ENCODE peak calls at places on chromosomes 16 and 17, in eight cellular contexts. J is spleen, U is ovary, D is Peyer's patch, L is transverse colon, W is IMR-90, B is HCT116, I is sigmoid colon. Y is an unnamed sample.

GRCh38 chr17:58991718-58992331 is 114.9 kb downstream of the TRIM37 start:
- DNase-seq in J (no peak), U (no peak), D (peak; percentile 84), L (peak; percentile 22), W (peak; percentile 63), B (no peak), I (no peak), Y (peak; percentile 62)

GRCh38 chr17:9244066-9245052 is 223.0 kb downstream of the NTN1 start:
- DNase-seq in J (no peak), U (peak; percentile 70), D (peak; percentile 65), L (peak; percentile 59), W (peak; percentile 88), B (no peak), I (peak; percentile 91), Y (no peak)

GRCh38 chr17:6608321-6608720 is 32.2 kb downstream of the KIAA0753 start:
- DNase-seq in J (no peak), U (no peak), D (no peak), L (no peak), W (peak; percentile 41), B (peak; percentile 49), I (no peak), Y (no peak)

GRCh38 chr16:86809458-86809955 is 231.2 kb downstream of the FOXL1 start:
- DNase-seq in J (no peak), U (no peak), D (no peak), L (no peak), W (peak; percentile 95), B (no peak), I (no peak), Y (no peak)

GRCh38 chr17:15341385-15341849 is at the start of gene TEKT3:
- DNase-seq in J (peak; percentile 85), U (peak; percentile 90), D (peak; percentile 90), L (peak; percentile 89), W (peak; percentile 55), B (no peak), I (peak; percentile 95), Y (peak; percentile 72)

GRCh38 chr16:477287-477686 is 50.2 kb upstream of the CAPN15 start:
- DNase-seq in J (no peak), U (no peak), D (no peak), L (no peak), W (no peak), B (no peak), I (no peak), Y (no peak)

GRCh38 chr16:51666074-51666473 is 515.0 kb upstream of the SALL1 start:
- DNase-seq in J (no peak), U (no peak), D (no peak), L (no peak), W (no peak), B (no peak), I (no peak), Y (no peak)

GRCh38 chr17:59357929-59358328 is 26.5 kb downstream of the YPEL2 start:
- DNase-seq in J (no peak), U (no peak), D (no peak), L (no peak), W (peak; percentile 73), B (no peak), I (no peak), Y (no peak)

GRCh38 chr17:48215583-48216139 is 108.1 kb downstream of the SNX11 start:
- DNase-seq in J (no peak), U (no peak), D (peak; percentile 57), L (peak; percentile 11), W (peak; percentile 28), B (peak; percentile 71), I (no peak), Y (no peak)

GRCh38 chr16:79434097-79434496 is 166.4 kb downstream of the MAF start:
- DNase-seq in J (no peak), U (no peak), D (no peak), L (no peak), W (no peak), B (no peak), I (no peak), Y (no peak)

GRCh38 chr16:67731071-67731810 is 12.1 kb upstream of the GFOD2 start:
- DNase-seq in J (peak; percentile 35), U (no peak), D (no peak), L (no peak), W (no peak), B (no peak), I (peak; percentile 33), Y (no peak)

GRCh38 chr16:85969159-85969558 is 70.2 kb downstream of the IRF8 start:
- DNase-seq in J (no peak), U (no peak), D (no peak), L (no peak), W (peak; percentile 47), B (no peak), I (no peak), Y (no peak)

DNA sequence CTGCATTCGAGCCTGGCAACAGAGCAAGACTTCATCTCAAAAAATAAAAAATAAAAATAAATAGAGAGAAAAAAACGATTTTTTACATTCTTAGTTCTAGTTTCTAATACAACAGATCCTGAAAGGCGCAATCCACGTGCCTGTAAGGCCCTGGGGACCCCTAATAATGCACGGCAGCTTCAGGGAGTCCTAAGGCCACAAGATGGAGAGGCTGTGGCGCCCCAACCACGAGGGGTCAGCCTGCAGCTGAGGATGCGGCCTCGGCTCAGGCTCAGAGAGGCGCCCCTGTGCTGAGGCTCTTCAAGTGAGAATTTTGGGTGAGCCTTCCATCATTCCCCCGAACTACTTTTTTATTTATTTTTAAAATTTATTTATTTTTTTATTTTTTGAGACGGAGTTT is 10.9 kb downstream of the P4HB start:
- DNase-seq in J (no peak), U (no peak), D (no peak), L (no peak), W (no peak), B (no peak), I (no peak), Y (no peak)
- TF ChIP-seq POLR2A in J (no peak), U (no peak), D (no peak), L (no peak), W (no peak), B (no peak), I (no peak), Y (no peak)

DNA sequence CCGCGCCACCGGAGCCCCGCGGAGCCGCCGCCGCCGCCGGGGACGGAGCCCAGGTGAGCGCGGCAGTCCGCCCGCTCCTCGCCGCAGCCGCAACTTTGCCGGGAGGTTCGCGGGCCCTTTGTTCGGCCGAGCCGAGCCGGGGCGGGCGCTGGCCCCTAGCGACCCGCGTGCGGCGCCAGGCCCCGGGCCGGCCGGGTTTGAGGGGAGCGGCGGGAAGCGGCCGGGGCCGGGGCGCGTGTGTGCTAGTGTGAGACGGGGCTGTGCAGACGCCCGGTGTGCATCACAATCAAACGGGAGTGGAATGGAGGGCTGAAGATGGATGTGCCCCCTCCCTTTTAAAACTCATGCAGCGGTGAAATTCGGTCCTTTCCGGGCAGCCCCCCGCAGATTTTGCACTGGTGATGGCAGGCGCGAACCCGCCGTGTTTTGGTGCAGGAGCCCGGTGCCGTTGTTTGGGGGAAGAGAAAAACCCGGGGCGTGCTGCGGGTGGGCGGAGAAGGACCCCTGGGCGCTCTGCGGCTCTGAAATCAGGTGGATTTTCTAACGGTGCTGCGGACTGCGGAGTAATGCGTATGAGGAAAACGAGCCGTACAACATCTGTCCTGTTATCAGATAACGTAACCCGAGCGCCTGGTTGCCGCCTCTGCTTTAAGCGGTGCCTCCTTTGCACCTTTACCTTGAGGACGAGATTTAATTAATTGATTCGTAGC is 868 bp downstream of the TNRC6C start:
- DNase-seq in J (peak; percentile 88), U (peak; percentile 57), D (peak; percentile 54), L (peak; percentile 21), W (peak; percentile 19), B (no peak), I (no peak), Y (peak; percentile 38)
- H3K27ac ChIP-seq in J (peak overlapping the region; percentile 80), U (peak overlapping the region; percentile 44), D (peak overlapping the region; percentile 93), L (peak overlapping the region; percentile 45), W (no peak overlapping the region), B (peak overlapping the region; percentile 75), I (peak overlapping the region; percentile 70), Y (no peak overlapping the region)

DNA sequence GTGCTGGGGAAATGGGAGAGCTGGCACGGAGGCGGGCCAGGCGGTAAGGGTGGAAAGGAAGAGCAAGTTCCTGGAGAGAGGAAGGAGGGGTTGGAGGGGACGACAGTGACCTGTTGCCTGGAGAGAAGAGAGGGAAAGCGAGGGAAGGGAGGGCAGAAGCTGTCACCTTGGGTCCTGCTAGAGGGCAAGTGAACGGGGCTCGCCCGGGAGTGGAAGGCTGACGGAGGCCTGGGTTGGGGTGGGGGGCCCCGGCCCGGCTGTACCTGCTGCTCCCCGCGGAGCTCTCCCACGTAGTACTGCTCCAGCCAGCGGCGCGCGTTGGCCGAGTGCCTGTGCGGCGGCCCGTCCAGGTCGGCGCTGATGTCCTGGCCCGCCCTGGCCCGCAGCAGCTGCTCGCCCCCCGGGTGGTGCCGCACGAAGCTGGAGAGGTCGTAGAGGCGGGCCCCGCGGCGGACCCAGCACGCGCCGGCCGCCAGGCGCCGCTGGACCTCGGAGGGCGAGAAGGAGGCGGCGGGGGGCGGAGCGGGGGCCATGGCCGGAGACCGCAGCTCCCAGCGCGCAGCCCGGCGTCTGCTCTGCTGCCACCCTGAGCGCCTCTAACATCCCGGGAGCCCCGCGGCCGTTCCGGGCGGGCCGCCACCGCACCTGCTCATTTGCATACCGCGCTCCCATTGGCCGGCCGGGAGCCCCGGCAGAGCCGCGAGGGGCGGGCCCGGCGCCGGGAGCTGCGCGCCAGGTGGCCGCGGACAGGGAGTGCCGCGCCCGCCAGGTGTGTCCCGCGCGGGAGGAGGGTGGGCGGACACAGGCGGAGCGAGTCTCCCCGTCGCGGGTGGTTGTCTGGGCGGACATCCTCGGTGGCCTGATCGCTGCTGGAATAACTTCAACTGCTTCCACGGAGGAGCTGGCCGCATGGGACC is at the start of gene FA2H:
- DNase-seq in J (peak; percentile 90), U (peak; percentile 75), D (peak; percentile 94), L (peak; percentile 93), W (peak; percentile 23), B (peak; percentile 59), I (peak; percentile 73), Y (peak; percentile 86)
- TF ChIP-seq POLR2A in J (no peak), U (no peak), D (peak; percentile 97), L (peak; percentile 81), W (no peak), B (no peak), I (no peak), Y (peak; percentile 48)

GRCh38 chr17:73422121-73422520 is 110.3 kb upstream of the CDC42EP4 start:
- DNase-seq in J (peak; percentile 61), U (no peak), D (no peak), L (no peak), W (no peak), B (no peak), I (peak; percentile 29), Y (no peak)

GRCh38 chr17:73420897-73421296 is 109.1 kb upstream of the CDC42EP4 start:
- DNase-seq in J (peak; percentile 47), U (no peak), D (no peak), L (no peak), W (peak; percentile 9), B (peak; percentile 77), I (peak; percentile 28), Y (no peak)

GRCh38 chr17:73419896-73420295 is 108.1 kb upstream of the CDC42EP4 start:
- DNase-seq in J (peak; percentile 51), U (no peak), D (no peak), L (no peak), W (peak; percentile 4), B (no peak), I (no peak), Y (no peak)

GRCh38 chr17:73415782-73416181 is 104.0 kb upstream of the CDC42EP4 start:
- DNase-seq in J (peak; percentile 54), U (no peak), D (no peak), L (no peak), W (no peak), B (no peak), I (no peak), Y (no peak)

DNA sequence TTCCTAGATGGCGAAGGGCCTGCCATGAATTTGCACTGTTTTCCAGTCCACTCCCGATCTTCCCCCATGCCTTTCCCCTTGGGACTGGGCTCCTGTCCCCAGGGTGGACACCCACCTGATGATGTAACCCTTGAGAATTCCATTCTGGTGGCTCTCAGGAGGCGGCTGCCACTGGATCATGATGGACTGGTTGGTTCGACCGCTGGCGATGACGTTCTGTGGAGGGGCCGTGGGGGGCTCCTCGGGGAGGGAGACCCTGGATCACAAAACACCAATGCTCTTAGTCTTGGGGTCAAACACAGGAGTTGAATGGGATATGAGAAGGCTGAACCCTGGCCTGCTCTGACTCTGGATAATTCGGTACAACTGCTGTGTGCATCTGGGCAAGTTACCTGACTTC is 107.2 kb upstream of the CDC42EP4 start:
- DNase-seq in J (peak; percentile 31), U (no peak), D (no peak), L (no peak), W (no peak), B (no peak), I (no peak), Y (no peak)
- H3K27ac ChIP-seq in J (no peak overlapping the region), U (no peak overlapping the region), D (no peak overlapping the region), L (no peak overlapping the region), W (no peak overlapping the region), B (no peak overlapping the region), I (no peak overlapping the region), Y (no peak overlapping the region)